ENCODE peak calls at places on chromosomes 4 and X, in six cellular contexts. I, O, V, P, F and C are unnamed samples.

GRCh38 chrX:52574416-52575275 is 57.8 kb upstream of the XAGE1B start:
- DNase-seq in P (peak; percentile 15), O (peak; percentile 55), I (peak; percentile 23), V (peak; percentile 40), F (peak; percentile 25), C (no peak)

GRCh38 chrX:129823115-129823514 is 20.6 kb downstream of the ZDHHC9 start:
- DNase-seq in V (no peak), P (no peak), O (peak; percentile 58), I (peak; percentile 19), F (peak; percentile 30), C (no peak)

GRCh38 chrX:40933132-40934078 is 151.8 kb upstream of the USP9X start:
- DNase-seq in V (no peak), P (no peak), I (peak; percentile 35), O (peak; percentile 84), F (no peak), C (no peak)

GRCh38 chr4:150818129-150818528 is 197.0 kb downstream of the LRBA start:
- DNase-seq in V (peak; percentile 13), I (no peak), P (no peak), F (no peak), O (no peak), C (no peak)

GRCh38 chr4:186297013-186297645 is 31.1 kb downstream of the F11 start:
- DNase-seq in F (peak; percentile 13), I (no peak), P (no peak), V (no peak), O (peak; percentile 33), C (no peak)

GRCh38 chr4:37530451-37530850 is 155.7 kb downstream of the RELL1 start:
- DNase-seq in V (no peak), F (no peak), P (no peak), I (no peak), O (no peak), C (no peak)

GRCh38 chr4:94621491-94622080 is 136.2 kb upstream of the BMPR1B start:
- DNase-seq in F (peak; percentile 36), V (peak; percentile 4), O (peak; percentile 25), P (no peak), I (peak; percentile 20), C (no peak)

GRCh38 chrX:19888419-19888879 is 1.0 kb upstream of the SH3KBP1 start:
- DNase-seq in P (no peak), V (no peak), O (peak; percentile 85), F (no peak), I (peak; percentile 18), C (no peak)

GRCh38 chrX:41003501-41004286 is 81.6 kb upstream of the USP9X start:
- DNase-seq in O (no peak), F (no peak), I (no peak), P (no peak), V (no peak), C (no peak)

GRCh38 chr4:69828828-69829227 is 31.1 kb downstream of the SULT1E1 start:
- DNase-seq in O (no peak), I (no peak), V (no peak), F (no peak), P (no peak), C (no peak)

GRCh38 chr4:109321232-109321631 is 18.8 kb upstream of the COL25A1 start:
- DNase-seq in I (no peak), O (no peak), V (no peak), P (no peak), F (no peak), C (no peak)

GRCh38 chr4:128811571-128812359 is 2.3 kb downstream of the JADE1 start:
- DNase-seq in P (peak; percentile 64), I (peak; percentile 79), V (peak; percentile 83), F (peak; percentile 87), O (peak; percentile 88), C (peak; percentile 76)

GRCh38 chrX:109533631-109534030 is 3.0 kb upstream of the NXT2 start:
- DNase-seq in F (no peak), O (peak; percentile 14), V (no peak), P (peak; percentile 41), I (no peak), C (no peak)

GRCh38 chr4:80202190-80202711 is 4.9 kb downstream of the PRDM8 start:
- DNase-seq in P (no peak), V (peak; percentile 62), I (peak; percentile 81), F (peak; percentile 90), O (no peak), C (peak; percentile 71)

GRCh38 chr4:180960758-180961401 is 1282.3 kb upstream of the TENM3 start:
- DNase-seq in F (no peak), O (no peak), P (no peak), I (no peak), V (no peak), C (no peak)

GRCh38 chrX:7815166-7815565 is 27.8 kb upstream of the VCX start:
- DNase-seq in O (no peak), I (no peak), V (no peak), F (no peak), P (no peak), C (no peak)